ENCODE peak calls at places on chromosome 17, in five cellular contexts. C, I, Y, O and Z are unnamed samples.

GRCh38 chr17:47272491-47272890 is 18.9 kb downstream of the ITGB3 start:
- DNase-seq in C (no peak), I (no peak), Y (no peak), O (no peak), Z (no peak)

GRCh38 chr17:37212184-37212583 is 163.6 kb upstream of the C17orf78 start:
- DNase-seq in C (no peak), I (no peak), Y (peak), O (no peak), Z (no peak)

GRCh38 chr17:59439261-59439660 is 107.8 kb downstream of the YPEL2 start:
- DNase-seq in C (no peak), I (no peak), Y (no peak), O (no peak), Z (no peak)

GRCh38 chr17:71760062-71760720 is 360.6 kb upstream of the SOX9 start:
- DNase-seq in C (no peak), I (no peak), Y (no peak), O (no peak), Z (no peak)

GRCh38 chr17:77796201-77796860 is 162.2 kb upstream of the TNRC6C start:
- DNase-seq in C (no peak), I (no peak), Y (no peak), O (no peak), Z (no peak)

GRCh38 chr17:245611-246010 is 64.2 kb upstream of the DOC2B start:
- DNase-seq in C (no peak), I (no peak), Y (no peak), O (no peak), Z (no peak)

GRCh38 chr17:81513669-81514484 is 1.3 kb upstream of the ACTG1 start:
- DNase-seq in C (no peak), I (peak), Y (peak), O (peak), Z (peak)

GRCh38 chr17:29177871-29178749 is 2.1 kb downstream of the MYO18A start:
- DNase-seq in C (no peak), I (peak), Y (no peak), O (no peak), Z (no peak)

GRCh38 chr17:61307905-61308886 is 91.4 kb upstream of the TBX2 start:
- DNase-seq in C (no peak), I (no peak), Y (peak), O (no peak), Z (no peak)

GRCh38 chr17:12900474-12900873 is 111.2 kb downstream of the ARHGAP44 start:
- DNase-seq in C (no peak), I (no peak), Y (no peak), O (no peak), Z (no peak)

GRCh38 chr17:14396542-14396941 is 95.7 kb downstream of the HS3ST3B1 start:
- DNase-seq in C (no peak), I (no peak), Y (peak), O (no peak), Z (no peak)

GRCh38 chr17:58341861-58342475 is 10.0 kb downstream of the SUPT4H1 start:
- DNase-seq in C (no peak), I (no peak), Y (no peak), O (no peak), Z (no peak)

GRCh38 chr17:1764274-1764673 is 2.4 kb downstream of the SERPINF1 start:
- DNase-seq in C (peak), I (peak), Y (peak), O (no peak), Z (no peak)

GRCh38 chr17:1491406-1492248 is 859 bp downstream of the MYO1C start:
- DNase-seq in C (no peak), I (peak), Y (peak), O (peak), Z (no peak)

GRCh38 chr17:19876524-19877161 is 8.9 kb upstream of the ULK2 start:
- DNase-seq in C (no peak), I (peak), Y (no peak), O (no peak), Z (no peak)

GRCh38 chr17:69525920-69526841 is 111.7 kb downstream of the MAP2K6 start:
- DNase-seq in C (no peak), I (no peak), Y (peak), O (peak), Z (peak)

GRCh38 chr17:48543854-48544355 is 1.0 kb downstream of the HOXB2 start:
- DNase-seq in C (no peak), I (no peak), Y (no peak), O (no peak), Z (no peak)

GRCh38 chr17:78844301-78845005 is 3.8 kb upstream of the USP36 start:
- DNase-seq in C (no peak), I (no peak), Y (peak), O (no peak), Z (no peak)

GRCh38 chr17:55607736-55608341 is 96.6 kb upstream of the SMIM36 start:
- DNase-seq in C (no peak), I (peak), Y (peak), O (no peak), Z (no peak)

GRCh38 chr17:32518856-32519768 is 32.3 kb downstream of the CDK5R1 start:
- DNase-seq in C (no peak), I (peak), Y (peak), O (peak), Z (peak)

GRCh38 chr17:10096556-10096955 is 101.8 kb downstream of the GAS7 start:
- DNase-seq in C (no peak), I (no peak), Y (no peak), O (no peak), Z (no peak)

GRCh38 chr17:72223816-72224215 is 103.0 kb downstream of the SOX9 start:
- DNase-seq in C (no peak), I (no peak), Y (no peak), O (no peak), Z (no peak)

GRCh38 chr17:691423-691822 is 23.2 kb downstream of the VPS53 start:
- DNase-seq in C (no peak), I (no peak), Y (peak), O (no peak), Z (no peak)

GRCh38 chr17:17036520-17036998 is 5.7 kb upstream of the MPRIP start:
- DNase-seq in C (no peak), I (no peak), Y (peak), O (no peak), Z (no peak)

GRCh38 chr17:13016881-13017622 is 775 bp downstream of the ELAC2 start:
- DNase-seq in C (no peak), I (no peak), Y (peak), O (no peak), Z (no peak)

GRCh38 chr17:79075433-79075805 is 795 bp downstream of the ENGASE start:
- DNase-seq in C (no peak), I (no peak), Y (no peak), O (no peak), Z (no peak)

GRCh38 chr17:16882243-16882925 is 89.5 kb downstream of the TNFRSF13B start:
- DNase-seq in C (peak), I (no peak), Y (no peak), O (no peak), Z (no peak)

GRCh38 chr17:17151962-17152361 is 54.2 kb downstream of the PLD6 start:
- DNase-seq in C (peak), I (peak), Y (peak), O (no peak), Z (no peak)

GRCh38 chr17:6161456-6161855 is 91.3 kb downstream of the WSCD1 start:
- DNase-seq in C (no peak), I (no peak), Y (no peak), O (no peak), Z (no peak)

GRCh38 chr17:31197991-31198390 is 99.0 kb downstream of the OMG start:
- DNase-seq in C (no peak), I (no peak), Y (peak), O (no peak), Z (no peak)

GRCh38 chr17:36534881-36535668 is at the start of gene PIGW:
- DNase-seq in C (peak), I (peak), Y (peak), O (peak), Z (peak)

GRCh38 chr17:37714897-37715296 is 30.0 kb downstream of the HNF1B start:
- DNase-seq in C (no peak), I (no peak), Y (peak), O (no peak), Z (no peak)

GRCh38 chr17:72267601-72268000 is 146.8 kb downstream of the SOX9 start:
- DNase-seq in C (no peak), I (no peak), Y (no peak), O (no peak), Z (no peak)

GRCh38 chr17:44390250-44390649 is 801 bp upstream of the ITGA2B start:
- DNase-seq in C (no peak), I (no peak), Y (peak), O (no peak), Z (no peak)

GRCh38 chr17:16880121-16880842 is 91.6 kb downstream of the TNFRSF13B start:
- DNase-seq in C (peak), I (no peak), Y (no peak), O (no peak), Z (no peak)

GRCh38 chr17:57228921-57229320 is 27.4 kb upstream of the MSI2 start:
- DNase-seq in C (no peak), I (no peak), Y (no peak), O (no peak), Z (no peak)

GRCh38 chr17:75525806-75526554 is 483 bp downstream of the LLGL2 start:
- DNase-seq in C (no peak), I (peak), Y (no peak), O (no peak), Z (no peak)

GRCh38 chr17:48579738-48580543 is 1.8 kb upstream of the HOXB4 start:
- DNase-seq in C (no peak), I (no peak), Y (no peak), O (no peak), Z (no peak)

DNA sequence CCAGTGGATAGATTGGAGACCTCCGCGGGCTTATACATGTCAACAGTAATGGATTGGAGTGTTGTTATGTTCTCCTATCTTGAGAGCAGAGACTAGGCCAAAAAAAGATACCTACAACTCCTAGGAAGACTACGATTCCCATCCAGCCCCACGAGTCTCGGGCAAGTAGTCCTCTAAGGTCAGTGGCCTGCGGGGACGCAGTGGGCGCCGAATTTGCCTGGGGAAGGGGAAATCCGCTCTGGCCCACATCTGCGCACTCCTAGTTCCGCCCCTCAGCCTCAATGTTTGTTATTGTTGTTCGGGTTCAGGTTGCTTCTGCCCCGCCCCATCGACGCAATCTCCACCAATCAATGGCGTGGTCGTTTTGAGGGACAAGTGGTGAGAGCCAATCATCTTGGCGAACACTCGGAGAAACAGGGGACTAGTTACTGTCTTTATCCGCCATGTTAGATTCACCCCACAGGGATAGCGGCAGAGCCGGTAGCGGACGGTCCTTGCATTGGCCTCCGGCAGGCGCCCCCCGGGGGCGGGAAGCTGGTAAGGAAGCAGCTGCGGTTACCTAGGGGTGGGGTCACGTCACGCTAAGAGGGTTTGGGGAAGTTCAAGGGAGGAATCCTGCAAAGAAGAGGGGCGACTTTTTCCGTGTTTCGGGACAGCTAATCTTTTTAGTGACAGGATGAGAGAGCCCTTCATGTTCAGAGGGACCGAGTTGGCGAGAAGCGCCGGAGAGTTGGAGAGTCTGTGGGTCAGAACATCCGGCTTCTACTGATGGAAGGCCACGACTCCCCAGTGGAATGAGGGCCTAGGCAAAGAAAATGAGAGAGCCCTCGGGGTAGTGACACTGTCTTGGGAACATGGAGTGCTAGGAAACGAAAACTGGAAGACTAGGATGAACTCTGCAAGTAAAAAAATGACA is at the start of gene NBR1:
- DNase-seq in C (peak), I (peak), Y (peak), O (peak), Z (peak)
- TF ChIP-seq CTCF in C (no peak), I (no peak), Y (no peak), O (peak), Z (peak)

DNA sequence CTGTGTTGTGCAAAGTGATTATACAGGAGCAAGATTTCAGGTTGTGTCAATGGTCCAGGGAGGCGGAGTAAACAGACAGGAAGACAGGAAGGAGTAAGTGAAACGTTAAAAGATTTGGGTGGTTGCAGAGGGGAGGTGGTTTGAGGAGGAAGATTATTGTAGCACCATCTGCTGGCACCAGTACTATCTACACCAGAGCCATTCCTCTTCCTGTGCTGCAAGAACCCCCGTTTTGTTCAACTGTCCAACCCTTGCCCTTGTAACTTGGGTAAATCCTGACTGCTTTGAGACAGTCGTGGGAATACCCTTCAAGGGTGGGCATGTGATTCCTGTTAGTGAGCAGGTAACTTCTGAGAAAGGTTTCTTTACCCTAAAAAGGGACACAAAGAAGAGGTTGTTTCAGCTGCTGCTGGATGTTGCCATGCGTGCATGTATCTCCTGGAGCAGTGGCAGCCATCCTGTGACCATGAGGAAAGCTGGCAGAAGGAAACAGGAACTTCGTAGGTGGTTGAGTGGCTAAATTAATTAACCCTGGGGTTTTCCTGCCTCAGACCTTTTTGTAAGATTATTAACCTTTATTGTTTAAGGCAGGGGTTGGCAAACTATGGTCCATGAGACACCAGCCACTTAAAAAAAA is 124.1 kb downstream of the PRKCA start:
- DNase-seq in C (no peak), I (no peak), Y (peak), O (no peak), Z (no peak)
- TF ChIP-seq CTCF in C (peak), I (no peak), Y (peak), O (peak), Z (no peak)

DNA sequence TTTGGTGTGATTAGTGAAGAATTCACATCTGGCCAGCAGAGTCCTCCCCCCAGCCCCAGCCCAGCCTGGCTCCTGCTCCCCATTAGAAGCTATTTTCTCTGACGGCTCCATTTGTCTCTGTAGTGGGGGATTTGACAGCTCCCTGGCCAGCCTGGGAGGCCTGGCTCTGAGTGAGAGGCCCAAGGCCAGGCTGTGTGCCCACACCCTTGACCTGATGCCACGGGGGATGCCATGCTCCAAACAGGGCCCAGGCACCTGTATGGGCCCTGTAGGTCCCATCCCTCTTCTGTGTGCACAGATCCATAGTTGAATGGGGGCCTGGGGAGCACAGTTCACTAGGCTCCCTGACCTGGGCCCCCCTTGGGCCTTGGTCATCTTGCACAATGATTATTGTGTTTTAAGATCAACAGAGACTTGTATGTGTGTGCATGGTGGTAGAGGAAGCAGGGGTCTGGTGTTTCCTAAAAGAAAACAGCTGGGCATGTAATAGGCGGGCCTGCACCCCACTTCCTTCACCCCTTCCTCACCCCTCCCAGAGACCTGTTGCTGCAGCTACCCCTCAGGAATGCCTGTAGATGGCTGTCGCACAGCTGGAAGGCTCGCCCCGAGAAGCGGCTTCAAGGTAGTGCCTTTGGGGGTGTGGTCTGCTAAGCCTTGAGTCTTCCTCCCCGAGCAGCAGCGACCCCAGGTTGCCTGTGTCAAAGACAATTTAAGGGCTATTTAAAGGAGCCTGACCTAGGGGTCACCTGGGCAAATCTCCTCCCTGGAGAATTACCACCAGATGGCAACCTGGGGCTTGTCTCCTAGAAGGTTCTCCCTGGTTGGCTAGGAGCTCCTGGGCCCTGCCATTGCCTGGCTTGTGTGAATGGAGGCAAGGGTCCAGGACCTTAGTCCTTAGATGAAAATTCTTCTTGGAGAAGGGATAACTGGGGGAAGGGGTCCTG is 51.0 kb upstream of the TAC4 start:
- DNase-seq in C (no peak), I (no peak), Y (peak), O (no peak), Z (no peak)
- TF ChIP-seq CTCF in C (no peak), I (no peak), Y (no peak), O (no peak), Z (peak)

GRCh38 chr17:7887038-7887481 is 1.5 kb upstream of the CHD3 start:
- DNase-seq in C (no peak), I (no peak), Y (no peak), O (no peak), Z (no peak)
- TF ChIP-seq CTCF in C (peak), I (no peak), Y (no peak), O (no peak), Z (no peak)

GRCh38 chr17:2797226-2797625 is 988 bp downstream of the RAP1GAP2 start:
- DNase-seq in C (no peak), I (peak), Y (no peak), O (no peak), Z (no peak)
- TF ChIP-seq CTCF in C (no peak), I (no peak), Y (no peak), O (no peak), Z (no peak)

DNA sequence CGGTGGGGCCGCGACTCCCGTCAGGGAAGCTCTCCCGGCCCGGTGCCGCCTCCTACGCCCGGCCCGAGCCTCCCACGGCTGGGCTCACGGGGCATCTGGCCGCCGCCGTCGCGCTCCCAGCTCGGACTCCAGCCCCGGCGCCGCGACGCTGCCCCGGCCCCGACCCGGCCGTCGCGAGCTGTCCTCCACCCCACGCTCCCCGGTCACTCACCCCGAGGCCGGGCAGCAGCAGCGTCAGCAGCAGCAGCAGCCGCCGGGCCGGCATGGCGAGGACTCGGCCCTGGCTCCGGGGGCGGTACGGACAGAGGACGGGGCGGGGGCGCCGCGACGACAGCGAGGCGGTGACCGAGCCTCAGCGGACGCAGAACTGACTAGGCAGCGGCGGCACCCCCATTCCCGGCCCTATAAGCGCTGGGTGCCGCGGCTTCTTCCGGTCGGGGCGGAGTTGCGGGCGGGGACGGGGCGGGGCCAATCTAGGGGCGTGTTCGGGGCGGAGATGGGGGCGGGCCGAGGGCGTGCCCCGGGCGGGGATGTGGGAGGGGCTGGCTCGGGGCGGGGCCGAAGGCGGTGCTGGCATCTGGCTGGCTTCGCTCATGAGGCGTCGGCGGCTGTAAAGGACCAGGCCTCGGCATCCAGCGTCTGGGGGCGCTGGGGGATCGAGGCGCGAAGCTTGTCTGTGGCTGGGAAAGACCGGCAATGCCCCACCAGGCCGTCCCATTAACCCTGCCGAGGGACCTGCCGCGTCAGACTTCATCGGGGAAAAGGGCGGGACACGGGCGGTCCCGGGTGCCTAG is at the start of gene ERN1:
- DNase-seq in C (peak), I (peak), Y (peak), O (peak), Z (peak)
- TF ChIP-seq CTCF in C (no peak), I (no peak), Y (no peak), O (no peak), Z (peak)

DNA sequence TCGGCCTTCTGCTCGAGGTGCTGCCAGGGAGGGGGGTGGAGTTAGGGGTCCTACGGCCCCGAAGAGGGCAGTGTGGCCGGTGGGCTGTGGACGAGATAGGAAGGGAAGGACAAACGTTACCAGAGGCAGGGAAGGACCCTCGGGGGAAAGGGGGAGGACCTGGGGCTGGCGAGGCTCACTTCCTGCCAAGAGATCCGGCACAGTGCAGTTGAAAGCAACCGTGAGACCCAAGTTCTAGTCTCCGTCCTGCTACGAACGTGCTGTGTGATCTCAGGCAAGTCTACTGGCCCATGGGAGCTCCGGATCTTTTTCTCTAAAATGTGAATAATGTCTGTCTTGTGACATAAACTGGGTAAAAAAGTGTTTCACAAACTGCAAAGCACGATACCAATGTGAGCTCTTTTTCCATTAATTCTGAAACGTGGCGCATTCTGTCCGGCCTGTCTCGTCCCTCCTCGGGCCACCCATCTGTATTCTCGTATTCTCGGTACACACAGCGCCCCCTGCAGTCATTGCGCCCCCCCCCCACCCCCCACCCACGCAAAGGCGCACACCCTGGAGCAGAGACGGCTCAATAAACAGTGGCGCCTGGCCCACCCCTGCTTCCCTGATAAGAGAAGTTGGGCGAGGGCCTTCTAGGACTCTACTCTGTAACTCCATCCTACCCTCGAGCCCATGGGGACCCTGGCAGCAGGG is 8.8 kb downstream of the CYGB start:
- DNase-seq in C (no peak), I (peak), Y (peak), O (no peak), Z (no peak)
- TF ChIP-seq CTCF in C (no peak), I (no peak), Y (no peak), O (no peak), Z (no peak)